ENCODE peak calls at places on chromosome 2, in five cellular contexts. C, T, B, U and Z are unnamed samples.

GRCh38 chr2:159146930-159147666 is 139.4 kb downstream of the WDSUB1 start:
- DNase-seq in T (no peak), C (no peak), B (no peak), U (no peak), Z (no peak)

GRCh38 chr2:156466739-156467405 is 30.7 kb downstream of the GPD2 start:
- DNase-seq in B (no peak), U (no peak), T (no peak), C (no peak), Z (no peak)

GRCh38 chr2:198053173-198053572 is 248.8 kb downstream of the PLCL1 start:
- DNase-seq in B (no peak), T (no peak), C (no peak), U (no peak), Z (no peak)

GRCh38 chr2:36812196-36812595 is 115.7 kb downstream of the VIT start:
- DNase-seq in U (peak), C (peak), T (no peak), B (peak), Z (peak)

GRCh38 chr2:128389521-128389920 is 70.9 kb upstream of the HS6ST1 start:
- DNase-seq in T (no peak), C (no peak), U (no peak), B (no peak), Z (no peak)

GRCh38 chr2:72963423-72964145 is 46.3 kb downstream of the EMX1 start:
- DNase-seq in U (no peak), T (no peak), B (no peak), C (no peak), Z (peak)

GRCh38 chr2:116719841-116720240 is 1094.7 kb upstream of the DDX18 start:
- DNase-seq in B (no peak), U (no peak), T (no peak), C (no peak), Z (no peak)

GRCh38 chr2:204550738-204551137 is 5.5 kb downstream of the PARD3B start:
- DNase-seq in B (no peak), C (no peak), T (no peak), U (no peak), Z (no peak)

GRCh38 chr2:219440388-219441256 is 6.0 kb downstream of the SPEG start:
- DNase-seq in T (no peak), C (no peak), U (no peak), B (no peak), Z (no peak)

GRCh38 chr2:158179660-158180059 is 78.0 kb downstream of the UPP2 start:
- DNase-seq in B (no peak), C (no peak), T (no peak), U (peak), Z (no peak)

GRCh38 chr2:229169751-229170150 is 101.3 kb downstream of the PID1 start:
- DNase-seq in T (no peak), C (no peak), U (no peak), B (no peak), Z (no peak)

GRCh38 chr2:241555711-241556110 is 2.8 kb upstream of the BOK start:
- DNase-seq in B (no peak), C (no peak), T (no peak), U (no peak), Z (no peak)

GRCh38 chr2:234978466-234979203 is 26.8 kb downstream of the SH3BP4 start:
- DNase-seq in B (no peak), T (no peak), C (no peak), U (peak), Z (no peak)

GRCh38 chr2:43269706-43270105 is 43.3 kb upstream of the ZFP36L2 start:
- DNase-seq in C (no peak), U (no peak), B (no peak), T (no peak), Z (no peak)

GRCh38 chr2:7145707-7146106 is 228.5 kb downstream of the RNF144A start:
- DNase-seq in B (no peak), U (no peak), T (no peak), C (no peak), Z (no peak)

GRCh38 chr2:29389686-29390085 is 274.5 kb downstream of the CLIP4 start:
- DNase-seq in C (no peak), U (no peak), B (no peak), T (no peak), Z (no peak)

GRCh38 chr2:66456183-66457041 is 21.5 kb downstream of the MEIS1 start:
- DNase-seq in C (no peak), B (no peak), U (no peak), T (no peak), Z (no peak)

GRCh38 chr2:57893347-57893746 is 153.3 kb upstream of the VRK2 start:
- DNase-seq in T (no peak), U (no peak), C (no peak), B (no peak), Z (no peak)

GRCh38 chr2:45962522-45962921 is 311.0 kb downstream of the PRKCE start:
- DNase-seq in U (no peak), C (no peak), B (no peak), T (no peak), Z (no peak)

GRCh38 chr2:45963816-45964215 is 312.3 kb downstream of the PRKCE start:
- DNase-seq in B (no peak), C (no peak), T (no peak), U (no peak), Z (no peak)

GRCh38 chr2:45964226-45964841 is 312.9 kb downstream of the PRKCE start:
- DNase-seq in B (no peak), U (peak), C (peak), T (no peak), Z (no peak)

GRCh38 chr2:45957533-45958227 is 306.2 kb downstream of the PRKCE start:
- DNase-seq in B (no peak), C (no peak), U (no peak), T (no peak), Z (no peak)

DNA sequence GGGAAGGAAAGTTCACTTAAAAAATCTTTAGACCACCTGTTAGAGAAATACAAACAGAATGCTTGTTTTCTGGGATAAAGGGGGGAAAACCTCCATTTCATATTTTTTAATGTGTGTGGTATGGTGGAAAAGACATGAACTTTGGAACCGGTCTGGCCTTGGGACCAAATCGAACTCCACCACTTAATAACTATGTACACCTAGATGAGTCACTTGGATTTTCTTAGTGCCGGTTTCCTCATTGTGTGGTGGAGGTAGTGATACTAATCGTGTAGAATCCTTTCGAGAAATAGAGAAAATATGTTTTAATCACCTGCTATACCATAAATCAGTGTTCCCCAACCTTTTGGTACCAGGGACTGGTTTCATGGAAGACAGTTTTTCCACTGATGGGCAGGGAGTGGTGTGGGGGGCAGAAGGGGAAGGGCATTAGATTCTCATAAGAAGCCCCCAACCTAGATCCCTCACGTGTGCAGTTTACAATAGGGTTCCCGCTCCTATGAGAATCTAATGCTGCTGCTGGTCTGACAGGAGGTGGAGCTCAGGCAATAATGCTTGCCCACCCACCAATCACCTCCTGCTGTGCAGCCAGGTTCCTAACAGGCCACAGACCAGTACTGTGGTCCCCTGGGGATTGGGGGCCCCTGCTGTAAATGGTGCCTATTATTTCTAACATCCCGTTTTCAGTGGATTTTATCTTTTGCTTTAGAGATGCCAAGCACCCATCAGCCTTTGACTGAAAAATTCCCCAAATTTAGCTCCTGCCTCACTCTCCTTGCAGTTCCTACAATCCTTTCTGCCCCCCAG is 308.8 kb downstream of the PRKCE start:
- DNase-seq in B (no peak), U (peak), C (no peak), T (no peak), Z (no peak)
- TF ChIP-seq ESRRA in B (no peak), U (no peak), C (no peak), T (no peak), Z (no peak)

DNA sequence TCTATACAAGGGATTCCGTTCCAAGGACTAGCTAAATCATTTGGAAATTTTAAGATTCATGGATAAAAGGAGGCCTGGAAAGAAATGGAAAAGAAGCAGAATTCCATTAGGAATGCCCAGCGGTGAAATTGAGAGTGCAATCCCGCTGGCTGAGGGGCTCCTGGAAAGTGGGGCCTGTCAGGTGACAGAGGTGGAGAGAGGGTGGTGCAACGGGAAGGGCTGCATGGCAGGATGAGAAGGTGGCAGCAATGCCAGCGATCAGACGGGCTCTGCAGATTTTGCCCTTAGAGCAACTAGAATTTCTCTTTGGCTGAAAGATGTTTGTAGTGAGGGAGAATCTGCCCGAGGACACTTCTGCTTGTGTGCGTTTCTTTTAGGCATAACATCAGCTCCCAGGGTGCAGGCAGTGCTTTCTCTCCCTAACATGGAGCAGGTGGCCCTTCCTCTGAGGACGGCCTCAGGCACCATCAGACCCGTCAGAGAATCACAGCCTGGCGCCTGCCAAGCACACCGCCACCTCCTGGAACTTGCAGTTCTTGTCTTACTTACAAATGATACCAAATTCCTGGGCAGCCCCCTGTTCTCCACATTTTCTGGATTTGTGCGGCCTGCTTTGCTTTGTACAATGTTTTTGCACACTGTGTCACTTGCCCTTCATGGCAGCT is 261.6 kb downstream of the NDUFA10 start:
- DNase-seq in C (no peak), B (no peak), T (no peak), U (no peak), Z (peak)
- TF ChIP-seq ESRRA in C (no peak), B (no peak), T (no peak), U (no peak), Z (no peak)

GRCh38 chr2:27977623-27978312 is 87.2 kb downstream of the BABAM2 start:
- DNase-seq in T (no peak), U (peak), C (no peak), B (no peak), Z (no peak)
- TF ChIP-seq ESRRA in T (no peak), U (no peak), C (peak), B (no peak), Z (no peak)

DNA sequence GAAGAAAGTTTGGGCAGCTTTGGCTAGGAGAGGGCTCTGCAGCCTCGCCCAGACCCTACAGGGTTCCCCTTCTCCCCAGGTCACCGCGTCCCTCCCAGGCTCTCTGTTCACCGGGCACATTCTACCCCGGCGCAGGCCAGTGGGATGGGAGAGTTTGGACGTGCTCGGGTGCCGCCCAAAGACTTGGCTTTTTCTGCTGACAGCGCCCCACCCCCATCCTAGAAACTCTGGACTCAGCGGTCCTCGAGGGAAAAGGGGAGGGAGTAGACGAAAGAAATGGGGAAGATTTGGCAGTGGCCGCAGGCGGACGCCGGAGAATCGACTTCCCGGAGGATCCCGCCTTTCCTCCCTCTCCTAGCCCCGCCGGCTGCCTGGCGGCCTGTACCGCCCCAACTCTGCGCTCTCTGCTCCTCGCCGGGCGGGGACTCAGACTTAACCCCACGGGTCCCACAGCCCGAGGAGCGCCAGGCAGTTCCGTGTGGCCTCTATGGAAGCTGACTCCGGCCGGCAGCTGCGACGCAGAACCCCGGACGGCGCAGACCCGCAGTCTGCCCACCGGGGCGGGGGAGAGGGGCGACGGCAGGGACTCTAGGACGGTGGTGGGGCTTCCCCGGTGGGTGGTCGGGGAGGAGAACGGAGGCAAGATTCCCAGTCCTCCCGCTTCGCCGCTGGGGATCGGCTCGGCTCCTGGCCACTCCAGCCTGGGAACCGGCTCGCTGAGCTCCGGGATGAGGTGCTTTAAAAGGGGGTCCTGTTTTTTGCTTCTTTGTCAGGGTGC is 865 bp upstream of the SIX2 start:
- DNase-seq in C (peak), T (no peak), B (no peak), U (no peak), Z (peak)
- TF ChIP-seq ESRRA in C (no peak), T (no peak), B (no peak), U (no peak), Z (no peak)

GRCh38 chr2:44305882-44306281 is 30.6 kb downstream of the SLC3A1 start:
- DNase-seq in C (no peak), U (no peak), B (no peak), T (no peak), Z (no peak)
- TF ChIP-seq ESRRA in C (no peak), U (no peak), B (no peak), T (no peak), Z (no peak)

GRCh38 chr2:222423632-222424280 is 587 bp upstream of the SGPP2 start:
- DNase-seq in B (no peak), U (no peak), C (no peak), T (peak), Z (no peak)

GRCh38 chr2:222426836-222427130 is 2.4 kb downstream of the SGPP2 start:
- DNase-seq in U (no peak), B (no peak), C (no peak), T (no peak), Z (no peak)

GRCh38 chr2:222423186-222423585 is 1.2 kb upstream of the SGPP2 start:
- DNase-seq in U (no peak), B (no peak), T (no peak), C (no peak), Z (no peak)

GRCh38 chr2:222424729-222425671 is 657 bp downstream of the SGPP2 start:
- DNase-seq in T (no peak), C (no peak), U (no peak), B (no peak), Z (peak)

GRCh38 chr2:222424281-222424728 is at the start of gene SGPP2:
- DNase-seq in C (no peak), T (no peak), B (no peak), U (no peak), Z (peak)
- TF ChIP-seq ESRRA in C (no peak), T (no peak), B (no peak), U (no peak), Z (no peak)

GRCh38 chr2:1907849-1908533 is 163.7 kb upstream of the PXDN start:
- DNase-seq in T (no peak), C (no peak), U (no peak), B (no peak), Z (no peak)
- TF ChIP-seq ESRRA in T (no peak), C (no peak), U (no peak), B (no peak), Z (no peak)

GRCh38 chr2:233928594-233929351 is 11.6 kb downstream of the TRPM8 start:
- DNase-seq in U (peak), T (no peak), B (peak), C (peak), Z (peak)
- TF ChIP-seq ESRRA in U (no peak), T (no peak), B (no peak), C (no peak), Z (no peak)

GRCh38 chr2:62334440-62335058 is 138.6 kb downstream of the B3GNT2 start:
- DNase-seq in U (no peak), B (no peak), C (no peak), T (peak), Z (no peak)
- TF ChIP-seq ESRRA in U (no peak), B (no peak), C (no peak), T (no peak), Z (no peak)

GRCh38 chr2:237483018-237483731 is 3.9 kb upstream of the MLPH start:
- DNase-seq in C (peak), T (no peak), B (no peak), U (no peak), Z (no peak)
- TF ChIP-seq ESRRA in C (no peak), T (no peak), B (no peak), U (no peak), Z (no peak)